ENCODE peak calls at places on chromosomes 16 and 17, in five cellular contexts. One of them, this sample, is unnamed.

GRCh38 chr17:52233176-52233575 is 74.7 kb upstream of the CA10 start:
- DNase-seq in NT2/D1: no peak
- DNase-seq in H1: no peak
- DNase-seq in HEK293T: no peak
- DNase-seq in GM12878: no peak
- DNase-seq in this sample: no peak

GRCh38 chr16:48497129-48497528 is 111.9 kb upstream of the SIAH1 start:
- DNase-seq in NT2/D1: no peak
- DNase-seq in GM12878: no peak
- DNase-seq in H1: no peak
- DNase-seq in HEK293T: no peak
- DNase-seq in this sample: no peak

GRCh38 chr16:11328172-11329079 is 16.8 kb upstream of the RMI2 start:
- DNase-seq in HEK293T: no peak
- DNase-seq in NT2/D1: peak; percentile 97
- DNase-seq in GM12878: peak; percentile 95
- DNase-seq in H1: peak; percentile 78
- DNase-seq in this sample: no peak

GRCh38 chr17:43170140-43170765 is 761 bp upstream of the NBR1 start:
- DNase-seq in GM12878: peak; percentile 85
- DNase-seq in HEK293T: peak; percentile 87
- DNase-seq in H1: peak; percentile 83
- DNase-seq in NT2/D1: peak; percentile 88
- DNase-seq in this sample: peak; percentile 96

GRCh38 chr16:77859493-77860232 is 71.3 kb downstream of the VAT1L start:
- DNase-seq in H1: no peak
- DNase-seq in HEK293T: no peak
- DNase-seq in NT2/D1: no peak
- DNase-seq in GM12878: no peak
- DNase-seq in this sample: no peak

GRCh38 chr17:78128616-78129384 is at the start of gene TMC6:
- DNase-seq in HEK293T: peak; percentile 85
- DNase-seq in H1: peak; percentile 89
- DNase-seq in GM12878: no peak
- DNase-seq in NT2/D1: no peak
- DNase-seq in this sample: peak; percentile 87

GRCh38 chr16:22063888-22064467 is 28.4 kb upstream of the VWA3A start:
- DNase-seq in NT2/D1: no peak
- DNase-seq in HEK293T: no peak
- DNase-seq in H1: no peak
- DNase-seq in GM12878: no peak
- DNase-seq in this sample: no peak

GRCh38 chr17:34654276-34654675 is 74.9 kb downstream of the TMEM132E start:
- DNase-seq in NT2/D1: no peak
- DNase-seq in HEK293T: no peak
- DNase-seq in H1: no peak
- DNase-seq in GM12878: no peak
- DNase-seq in this sample: no peak

GRCh38 chr16:85536073-85536410 is 77.1 kb upstream of the GSE1 start:
- DNase-seq in HEK293T: no peak
- DNase-seq in NT2/D1: no peak
- DNase-seq in H1: no peak
- DNase-seq in GM12878: no peak
- DNase-seq in this sample: no peak

GRCh38 chr17:81684442-81684911 is 666 bp downstream of the HGS start:
- DNase-seq in H1: no peak
- DNase-seq in NT2/D1: no peak
- DNase-seq in HEK293T: no peak
- DNase-seq in GM12878: no peak
- DNase-seq in this sample: peak; percentile 44

GRCh38 chr17:78558181-78558850 is 18.9 kb downstream of the DNAH17 start:
- DNase-seq in GM12878: no peak
- DNase-seq in HEK293T: peak; percentile 39
- DNase-seq in NT2/D1: no peak
- DNase-seq in H1: no peak
- DNase-seq in this sample: peak; percentile 89

GRCh38 chr16:695355-696089 is 5.3 kb upstream of the WDR24 start:
- DNase-seq in NT2/D1: no peak
- DNase-seq in GM12878: no peak
- DNase-seq in H1: peak; percentile 77
- DNase-seq in HEK293T: no peak
- DNase-seq in this sample: no peak

GRCh38 chr16:78210305-78210704 is 110.9 kb downstream of the WWOX start:
- DNase-seq in HEK293T: no peak
- DNase-seq in NT2/D1: no peak
- DNase-seq in H1: peak; percentile 28
- DNase-seq in GM12878: no peak
- DNase-seq in this sample: no peak

GRCh38 chr16:24731722-24732419 is 2.4 kb downstream of the TNRC6A start:
- DNase-seq in HEK293T: no peak
- DNase-seq in GM12878: no peak
- DNase-seq in H1: no peak
- DNase-seq in NT2/D1: no peak
- DNase-seq in this sample: peak; percentile 83

GRCh38 chr17:7856081-7856791 is 1.1 kb downstream of the NAA38 start:
- DNase-seq in H1: peak; percentile 52
- DNase-seq in NT2/D1: no peak
- DNase-seq in HEK293T: no peak
- DNase-seq in GM12878: no peak
- DNase-seq in this sample: no peak

GRCh38 chr16:22007509-22008214 is at the start of gene MOSMO:
- DNase-seq in HEK293T: peak; percentile 71
- DNase-seq in H1: peak; percentile 78
- DNase-seq in GM12878: no peak
- DNase-seq in NT2/D1: peak; percentile 25
- DNase-seq in this sample: peak; percentile 85

GRCh38 chr16:57184890-57185445 is 871 bp downstream of the PSME3IP1 start:
- DNase-seq in H1: no peak
- DNase-seq in GM12878: no peak
- DNase-seq in NT2/D1: no peak
- DNase-seq in HEK293T: no peak
- DNase-seq in this sample: no peak

GRCh38 chr17:4476512-4477070 is 22.1 kb upstream of the SPNS2 start:
- DNase-seq in H1: no peak
- DNase-seq in NT2/D1: no peak
- DNase-seq in GM12878: no peak
- DNase-seq in HEK293T: no peak
- DNase-seq in this sample: no peak

GRCh38 chr16:54930034-54930938 is at the start of gene IRX5:
- DNase-seq in GM12878: no peak
- DNase-seq in NT2/D1: peak; percentile 86
- DNase-seq in H1: peak; percentile 84
- DNase-seq in HEK293T: peak; percentile 80
- DNase-seq in this sample: no peak

GRCh38 chr16:49277766-49278566 is 3.7 kb downstream of the CBLN1 start:
- DNase-seq in H1: peak; percentile 56
- DNase-seq in HEK293T: no peak
- DNase-seq in NT2/D1: no peak
- DNase-seq in GM12878: no peak
- DNase-seq in this sample: no peak

GRCh38 chr17:60720763-60721531 is 43.3 kb downstream of the BCAS3 start:
- DNase-seq in HEK293T: peak; percentile 60
- DNase-seq in NT2/D1: peak; percentile 54
- DNase-seq in GM12878: peak; percentile 24
- DNase-seq in H1: peak; percentile 45
- DNase-seq in this sample: peak; percentile 64

GRCh38 chr16:55835578-55835977 is 2.7 kb upstream of the CES1 start:
- DNase-seq in HEK293T: no peak
- DNase-seq in H1: no peak
- DNase-seq in GM12878: no peak
- DNase-seq in NT2/D1: no peak
- DNase-seq in this sample: peak; percentile 73

GRCh38 chr17:14784997-14785696 is 480.0 kb downstream of the PMP22 start:
- DNase-seq in HEK293T: no peak
- DNase-seq in NT2/D1: no peak
- DNase-seq in H1: no peak
- DNase-seq in GM12878: no peak
- DNase-seq in this sample: peak; percentile 47

GRCh38 chr16:63617990-63618763 is 1503.7 kb downstream of the CDH11 start:
- DNase-seq in GM12878: no peak
- DNase-seq in H1: no peak
- DNase-seq in NT2/D1: no peak
- DNase-seq in HEK293T: no peak
- DNase-seq in this sample: no peak

GRCh38 chr17:550776-551175 is 163.9 kb downstream of the VPS53 start:
- DNase-seq in H1: no peak
- DNase-seq in GM12878: no peak
- DNase-seq in HEK293T: no peak
- DNase-seq in NT2/D1: no peak
- DNase-seq in this sample: no peak

GRCh38 chr17:546456-546855 is 168.2 kb downstream of the VPS53 start:
- DNase-seq in H1: no peak
- DNase-seq in GM12878: no peak
- DNase-seq in HEK293T: no peak
- DNase-seq in NT2/D1: no peak
- DNase-seq in this sample: no peak

GRCh38 chr17:550041-550398 is 164.6 kb downstream of the VPS53 start:
- DNase-seq in GM12878: no peak
- DNase-seq in H1: no peak
- DNase-seq in HEK293T: no peak
- DNase-seq in NT2/D1: no peak
- DNase-seq in this sample: no peak

GRCh38 chr17:545156-545555 is 169.5 kb downstream of the VPS53 start:
- DNase-seq in HEK293T: no peak
- DNase-seq in NT2/D1: no peak
- DNase-seq in GM12878: no peak
- DNase-seq in H1: peak; percentile 52
- DNase-seq in this sample: no peak

GRCh38 chr17:549197-550040 is 165.2 kb downstream of the VPS53 start:
- DNase-seq in GM12878: no peak
- DNase-seq in NT2/D1: no peak
- DNase-seq in HEK293T: no peak
- DNase-seq in H1: no peak
- DNase-seq in this sample: no peak
- TF ChIP-seq SUZ12 in GM12878: no peak
- TF ChIP-seq SUZ12 in NT2/D1: no peak
- TF ChIP-seq SUZ12 in HEK293T: no peak
- TF ChIP-seq SUZ12 in H1: no peak
- TF ChIP-seq SUZ12 in this sample: no peak

DNA sequence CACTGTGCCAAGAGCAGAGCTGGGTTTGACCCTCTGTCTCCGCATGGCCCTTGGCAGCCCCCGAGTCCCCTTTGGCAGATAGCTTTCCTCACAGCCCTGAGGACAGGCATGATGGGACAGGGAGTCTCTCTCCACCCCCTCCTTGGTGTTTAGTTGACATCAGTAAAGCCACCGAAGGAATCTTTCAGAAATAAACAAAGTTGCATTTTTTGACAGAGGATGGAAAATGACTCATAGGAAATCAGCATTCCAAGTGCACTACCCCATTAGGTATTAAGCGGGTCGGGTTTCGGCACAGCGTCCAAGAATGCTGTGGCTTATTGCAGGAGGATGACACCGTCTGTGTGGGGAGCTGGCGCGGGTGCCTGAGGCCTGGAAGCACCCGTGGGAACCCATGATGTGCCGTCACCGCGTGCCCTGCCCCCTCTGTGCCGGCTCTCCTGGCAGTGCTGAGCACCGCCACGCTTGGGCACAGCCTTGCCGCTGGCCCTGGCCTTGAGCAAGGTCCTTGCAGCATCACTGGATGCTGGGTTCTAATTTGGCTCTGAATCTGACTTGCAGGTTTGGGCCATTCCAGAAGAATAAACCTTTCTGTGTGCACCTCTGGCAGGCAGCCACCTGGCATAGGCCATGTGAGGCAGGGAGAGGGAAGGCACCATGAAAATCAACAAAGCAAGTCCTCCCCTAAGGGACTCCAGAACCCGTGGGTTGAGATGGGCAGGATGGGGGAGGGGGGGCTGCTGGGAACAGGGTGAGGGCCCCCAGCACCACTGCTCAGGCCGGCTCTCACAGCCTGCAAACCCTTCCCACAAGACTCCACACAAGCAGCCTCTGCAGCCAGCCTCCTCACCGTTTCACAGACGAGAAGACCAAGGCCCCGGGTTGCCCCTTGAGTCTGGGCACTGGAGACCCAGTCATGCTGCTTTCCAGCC is 50.5 kb upstream of the ZNF469 start:
- DNase-seq in GM12878: no peak
- DNase-seq in NT2/D1: no peak
- DNase-seq in HEK293T: no peak
- DNase-seq in H1: no peak
- DNase-seq in this sample: no peak
- TF ChIP-seq SUZ12 in GM12878: no peak
- TF ChIP-seq SUZ12 in NT2/D1: no peak
- TF ChIP-seq SUZ12 in HEK293T: no peak
- TF ChIP-seq SUZ12 in H1: no peak
- TF ChIP-seq SUZ12 in this sample: no peak

GRCh38 chr16:88383401-88384221 is 852 bp downstream of the ZNF469 start:
- DNase-seq in HEK293T: peak; percentile 47
- DNase-seq in NT2/D1: no peak
- DNase-seq in H1: no peak
- DNase-seq in GM12878: no peak
- DNase-seq in this sample: no peak
- TF ChIP-seq SUZ12 in HEK293T: no peak
- TF ChIP-seq SUZ12 in NT2/D1: no peak
- TF ChIP-seq SUZ12 in H1: peak; percentile 84
- TF ChIP-seq SUZ12 in GM12878: peak; percentile 34
- TF ChIP-seq SUZ12 in this sample: no peak

GRCh38 chr17:73168667-73169066 is 3.9 kb downstream of the SSTR2 start:
- DNase-seq in H1: no peak
- DNase-seq in GM12878: no peak
- DNase-seq in HEK293T: no peak
- DNase-seq in NT2/D1: no peak
- DNase-seq in this sample: no peak

GRCh38 chr17:73163043-73163442 is 1.8 kb upstream of the SSTR2 start:
- DNase-seq in H1: no peak
- DNase-seq in NT2/D1: no peak
- DNase-seq in HEK293T: no peak
- DNase-seq in GM12878: no peak
- DNase-seq in this sample: no peak

GRCh38 chr17:73170324-73170723 is 5.5 kb downstream of the SSTR2 start:
- DNase-seq in NT2/D1: no peak
- DNase-seq in H1: no peak
- DNase-seq in HEK293T: no peak
- DNase-seq in GM12878: no peak
- DNase-seq in this sample: no peak

GRCh38 chr17:73165616-73166404 is 1.0 kb downstream of the SSTR2 start:
- DNase-seq in H1: peak; percentile 60
- DNase-seq in NT2/D1: no peak
- DNase-seq in GM12878: no peak
- DNase-seq in HEK293T: peak; percentile 35
- DNase-seq in this sample: no peak

GRCh38 chr17:73166731-73167581 is 2.1 kb downstream of the SSTR2 start:
- DNase-seq in H1: no peak
- DNase-seq in NT2/D1: no peak
- DNase-seq in HEK293T: no peak
- DNase-seq in GM12878: no peak
- DNase-seq in this sample: no peak
- TF ChIP-seq SUZ12 in H1: no peak
- TF ChIP-seq SUZ12 in NT2/D1: no peak
- TF ChIP-seq SUZ12 in HEK293T: no peak
- TF ChIP-seq SUZ12 in GM12878: no peak
- TF ChIP-seq SUZ12 in this sample: no peak

GRCh38 chr17:57819273-57819672 is 30.6 kb downstream of the MRPS23 start:
- DNase-seq in GM12878: no peak
- DNase-seq in H1: no peak
- DNase-seq in HEK293T: no peak
- DNase-seq in NT2/D1: no peak
- DNase-seq in this sample: no peak
- TF ChIP-seq SUZ12 in GM12878: no peak
- TF ChIP-seq SUZ12 in H1: no peak
- TF ChIP-seq SUZ12 in HEK293T: no peak
- TF ChIP-seq SUZ12 in NT2/D1: no peak
- TF ChIP-seq SUZ12 in this sample: no peak

GRCh38 chr17:50117202-50118040 is 12.5 kb downstream of the SAMD14 start:
- DNase-seq in HEK293T: no peak
- DNase-seq in NT2/D1: peak; percentile 70
- DNase-seq in GM12878: no peak
- DNase-seq in H1: peak; percentile 83
- DNase-seq in this sample: peak; percentile 51
- TF ChIP-seq SUZ12 in HEK293T: no peak
- TF ChIP-seq SUZ12 in NT2/D1: no peak
- TF ChIP-seq SUZ12 in GM12878: no peak
- TF ChIP-seq SUZ12 in H1: no peak
- TF ChIP-seq SUZ12 in this sample: no peak

This sample was measured in HepG2.